ENCODE peak calls at places on chromosomes 2 and 18, in five cellular contexts. O, F, U, Y and A are unnamed samples.
A peak's percentile ranks its signal among the peaks of the same experiment; 100 is the strongest.

GRCh38 chr2:222169346-222169745 is 129.5 kb downstream of the PAX3 start:
- DNase-seq in O (no peak), Y (no peak), U (no peak), F (no peak), A (no peak)

GRCh38 chr2:31138037-31138962 is at the start of gene GALNT14:
- DNase-seq in O (no peak), F (peak; percentile 57), Y (peak; percentile 44), U (peak; percentile 49), A (no peak)

GRCh38 chr18:73564073-73564472 is 583.6 kb downstream of the FBXO15 start:
- DNase-seq in Y (no peak), U (no peak), O (no peak), F (no peak), A (peak; percentile 25)

GRCh38 chr2:199704358-199705238 is 146.4 kb downstream of the FTCDNL1 start:
- DNase-seq in Y (no peak), F (peak; percentile 24), O (no peak), U (peak; percentile 37), A (no peak)

GRCh38 chr2:178882666-178883440 is 75.6 kb upstream of the TTN start:
- DNase-seq in F (peak; percentile 45), O (no peak), U (no peak), Y (no peak), A (no peak)

GRCh38 chr2:99140056-99140859 is 1.2 kb upstream of the C2orf15 start:
- DNase-seq in U (no peak), O (no peak), Y (no peak), F (no peak), A (no peak)

GRCh38 chr2:186241874-186242273 is 244.2 kb upstream of the ZC3H15 start:
- DNase-seq in F (no peak), O (no peak), U (no peak), Y (no peak), A (no peak)

GRCh38 chr2:218360453-218360852 is 3.8 kb downstream of the CATIP start:
- DNase-seq in Y (no peak), U (no peak), O (no peak), F (no peak), A (no peak)

GRCh38 chr2:141517852-141518421 is 612.9 kb downstream of the LRP1B start:
- DNase-seq in O (no peak), F (no peak), Y (no peak), U (no peak), A (no peak)

GRCh38 chr2:239307921-239308620 is 92.7 kb downstream of the HDAC4 start:
- DNase-seq in U (no peak), Y (no peak), F (no peak), O (no peak), A (no peak)

GRCh38 chr2:159476329-159476728 is 140.0 kb downstream of the BAZ2B start:
- DNase-seq in U (no peak), O (no peak), Y (no peak), F (no peak), A (no peak)

GRCh38 chr2:174984561-174984960 is 20.6 kb downstream of the CHN1 start:
- DNase-seq in O (no peak), F (no peak), U (no peak), Y (no peak), A (no peak)

GRCh38 chr2:180494286-180494685 is 486.1 kb upstream of the UBE2E3 start:
- DNase-seq in O (no peak), F (no peak), Y (no peak), U (no peak), A (no peak)

GRCh38 chr2:116911520-116911919 is 903.0 kb upstream of the DDX18 start:
- DNase-seq in U (no peak), F (no peak), O (no peak), Y (no peak), A (no peak)
- H3K9me3 ChIP-seq in U (no peaks in the 10 kb centered on the region), F (no peaks in the 10 kb centered on the region), O (no peaks in the 10 kb centered on the region), Y (peaks cover 16% of the 10 kb centered on the region), A (no peaks in the 10 kb centered on the region)

DNA sequence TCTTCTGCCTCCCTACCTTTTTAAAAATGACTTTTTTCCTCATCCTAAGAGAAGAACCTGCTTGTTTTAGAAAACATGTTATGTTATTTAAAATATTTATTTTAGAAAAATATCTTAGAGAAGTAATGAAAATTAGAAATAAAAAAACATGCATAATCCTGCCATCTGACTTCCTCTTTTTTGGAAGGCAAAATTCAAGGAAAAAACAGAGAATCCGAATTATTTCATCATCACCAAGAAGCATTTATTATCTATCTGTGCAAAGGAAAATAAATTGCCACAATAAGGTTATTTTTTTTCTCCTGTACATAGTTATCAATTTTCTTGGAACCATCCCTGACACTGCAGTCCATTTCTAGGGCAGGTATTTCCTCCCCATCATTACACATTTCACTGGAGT is 14.4 kb downstream of the SLC39A6 start:
- DNase-seq in O (no peak), U (no peak), Y (no peak), F (no peak), A (no peak)
- H3K36me3 ChIP-seq in O (peaks cover 21% of the 10 kb centered on the region), U (no peaks in the 10 kb centered on the region), Y (peaks cover 59% of the 10 kb centered on the region), F (peaks cover 7% of the 10 kb centered on the region), A (peaks cover 10% of the 10 kb centered on the region)

DNA sequence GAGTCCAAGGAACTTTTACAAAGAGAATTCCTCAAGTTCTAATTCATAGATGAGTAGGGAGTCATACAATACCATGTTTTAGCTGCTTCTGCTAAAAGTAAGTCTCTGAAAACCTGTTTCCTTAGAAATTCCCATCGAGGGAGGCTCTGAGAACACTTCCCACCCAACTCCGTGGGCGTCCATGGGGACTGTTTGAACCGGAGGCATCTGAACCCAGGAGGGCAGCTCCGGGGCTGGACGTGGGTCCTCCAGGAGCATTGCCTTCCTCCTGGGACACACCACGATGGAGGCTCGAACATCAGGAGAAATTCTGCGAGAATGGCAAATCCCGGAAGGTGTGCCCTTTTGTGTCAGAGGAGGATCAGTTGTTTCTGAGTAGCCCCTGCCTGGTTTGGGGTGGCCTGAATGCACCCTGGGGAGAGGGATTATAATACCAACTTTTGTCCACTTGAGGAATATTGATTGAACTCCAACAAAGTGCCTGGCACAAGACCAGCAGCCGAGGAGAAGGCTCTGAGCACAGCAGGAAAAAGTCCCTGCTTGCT is 327.5 kb upstream of the SALL3 start:
- DNase-seq in U (no peak), O (no peak), F (no peak), Y (no peak), A (no peak)
- H3K9me3 ChIP-seq in U (no peaks in the 10 kb centered on the region), O (no peaks in the 10 kb centered on the region), F (no peaks in the 10 kb centered on the region), Y (peaks cover 9% of the 10 kb centered on the region), A (peaks cover 9% of the 10 kb centered on the region)

GRCh38 chr2:232833830-232834229 is 36.2 kb upstream of the SNORC start:
- DNase-seq in F (no peak), U (no peak), O (no peak), Y (no peak), A (no peak)
- H3K36me3 ChIP-seq in F (peaks cover 20% of the 10 kb centered on the region), U (peaks cover 35% of the 10 kb centered on the region), O (peaks cover 34% of the 10 kb centered on the region), Y (peaks cover 74% of the 10 kb centered on the region), A (peaks cover 19% of the 10 kb centered on the region)

GRCh38 chr2:220955776-220956175 is 616.3 kb downstream of the EPHA4 start:
- DNase-seq in Y (no peak), F (no peak), U (no peak), O (no peak), A (no peak)
- H3K9me3 ChIP-seq in Y (no peaks in the 10 kb centered on the region), F (no peaks in the 10 kb centered on the region), U (no peaks in the 10 kb centered on the region), O (no peaks in the 10 kb centered on the region), A (no peaks in the 10 kb centered on the region)

DNA sequence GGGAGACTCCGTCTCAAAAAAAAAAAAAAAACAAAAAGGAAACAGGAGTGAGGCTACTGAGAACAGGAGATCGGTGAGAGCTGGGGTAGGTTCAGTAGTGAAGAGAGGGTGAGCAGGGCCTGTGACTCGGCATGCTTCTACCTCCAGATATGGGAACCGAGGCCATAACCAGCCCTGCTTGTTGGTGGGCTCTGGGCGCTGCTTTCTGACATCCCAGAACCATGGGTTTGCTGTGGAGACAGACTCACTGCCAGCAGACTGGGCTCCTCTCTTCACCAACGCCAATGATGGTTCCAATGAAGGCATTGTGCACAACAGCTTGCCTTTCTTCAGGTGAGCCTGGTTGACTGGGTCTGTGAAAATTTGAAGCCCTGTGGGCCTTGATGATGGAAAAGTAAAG is 6.2 kb downstream of the CAD start:
- DNase-seq in O (no peak), U (no peak), F (no peak), Y (no peak), A (no peak)
- H3K36me3 ChIP-seq in O (peaks cover 42% of the 10 kb centered on the region), U (peaks cover 34% of the 10 kb centered on the region), F (peaks cover 25% of the 10 kb centered on the region), Y (peaks cover 80% of the 10 kb centered on the region), A (peaks cover 39% of the 10 kb centered on the region)

DNA sequence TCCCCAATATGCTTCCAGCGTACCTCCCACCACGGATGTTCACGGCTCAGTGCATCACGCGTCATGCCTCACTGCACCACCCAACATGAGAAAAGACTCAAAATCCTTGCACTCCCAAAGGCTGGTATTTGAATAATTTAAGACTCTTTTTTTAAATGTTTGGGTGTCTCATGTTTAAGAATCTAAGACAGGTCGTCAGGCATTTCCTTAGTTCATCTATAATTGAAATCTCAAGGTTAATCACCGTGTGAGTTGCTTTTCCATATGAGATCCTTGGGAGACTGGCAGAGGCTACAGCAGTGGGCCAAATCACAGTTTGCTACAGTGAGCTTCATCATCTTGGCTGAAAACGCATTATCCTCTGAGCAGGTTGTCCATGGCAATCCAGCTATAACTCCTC is 846.4 kb downstream of the DCDC2C start:
- DNase-seq in O (no peak), F (no peak), Y (no peak), U (no peak), A (no peak)
- H3K9me3 ChIP-seq in O (no peaks in the 10 kb centered on the region), F (no peaks in the 10 kb centered on the region), Y (no peaks in the 10 kb centered on the region), U (no peaks in the 10 kb centered on the region), A (no peaks in the 10 kb centered on the region)

GRCh38 chr2:45330617-45331016 is 280.4 kb downstream of the SRBD1 start:
- DNase-seq in O (no peak), Y (no peak), F (peak; percentile 21), U (no peak), A (no peak)

GRCh38 chr2:45332094-45332493 is 279.0 kb downstream of the SRBD1 start:
- DNase-seq in O (no peak), U (no peak), F (no peak), Y (no peak), A (no peak)

GRCh38 chr2:45330113-45330512 is 281.0 kb downstream of the SRBD1 start:
- DNase-seq in Y (no peak), U (no peak), F (no peak), O (no peak), A (no peak)

GRCh38 chr2:45332567-45332966 is 278.5 kb downstream of the SRBD1 start:
- DNase-seq in O (no peak), U (no peak), F (no peak), Y (no peak), A (no peak)

GRCh38 chr2:45331034-45331786 is 279.9 kb downstream of the SRBD1 start:
- DNase-seq in F (peak; percentile 34), O (no peak), Y (no peak), U (peak; percentile 28), A (no peak)
- H3K36me3 ChIP-seq in F (no peaks in the 10 kb centered on the region), O (no peaks in the 10 kb centered on the region), Y (no peaks in the 10 kb centered on the region), U (no peaks in the 10 kb centered on the region), A (no peaks in the 10 kb centered on the region)

GRCh38 chr18:35244671-35245070 is 3.8 kb downstream of the ZNF397 start:
- DNase-seq in U (no peak), Y (no peak), F (no peak), O (no peak), A (no peak)

GRCh38 chr18:35246831-35247230 is 6.0 kb downstream of the ZNF397 start:
- DNase-seq in Y (no peak), U (no peak), O (no peak), F (no peak), A (no peak)

GRCh38 chr18:35247412-35248249 is 6.8 kb downstream of the ZNF397 start:
- DNase-seq in O (no peak), F (no peak), U (no peak), Y (no peak), A (no peak)

GRCh38 chr18:35245719-35246317 is 5.0 kb downstream of the ZNF397 start:
- DNase-seq in Y (no peak), U (no peak), F (no peak), O (no peak), A (no peak)

GRCh38 chr18:35248429-35248828 is 7.6 kb downstream of the ZNF397 start:
- DNase-seq in U (no peak), Y (no peak), O (no peak), F (no peak), A (no peak)
- H3K9me3 ChIP-seq in U (peaks cover 22% of the 10 kb centered on the region), Y (peaks cover 7% of the 10 kb centered on the region), O (peaks cover 7% of the 10 kb centered on the region), F (peaks cover 3% of the 10 kb centered on the region), A (peaks cover 36% of the 10 kb centered on the region)

GRCh38 chr2:233263045-233263570 is 11.6 kb downstream of the ATG16L1 start:
- DNase-seq in Y (no peak), U (no peak), F (no peak), O (no peak), A (no peak)
- H3K36me3 ChIP-seq in Y (peaks cover 99% of the 10 kb centered on the region), U (peaks cover 82% of the 10 kb centered on the region), F (peaks cover 45% of the 10 kb centered on the region), O (peaks cover 55% of the 10 kb centered on the region), A (peaks cover 38% of the 10 kb centered on the region)